ENCODE peak calls at places on chromosomes 1 and 21, in eight cellular contexts. K, J, O, C, R, F, U and I are unnamed samples.

GRCh38 chr21:38721055-38721454 is 84.7 kb upstream of the ETS2 start:
- DNase-seq in R (no peak), C (no peak), U (no peak), F (no peak), J (no peak), K (no peak), O (no peak), I (no peak)

GRCh38 chr1:24708938-24709337 is 36.3 kb upstream of the CLIC4 start:
- DNase-seq in R (no peak), C (no peak), J (no peak), O (no peak), F (no peak), K (no peak), U (no peak), I (no peak)

GRCh38 chr1:92957020-92957734 is 4.1 kb downstream of the DIPK1A start:
- DNase-seq in K (no peak), F (no peak), R (no peak), C (no peak), J (peak), O (no peak), U (no peak), I (no peak)

GRCh38 chr1:220655961-220656720 is 34.0 kb upstream of the C1orf115 start:
- DNase-seq in U (no peak), J (no peak), O (no peak), R (no peak), F (no peak), C (no peak), K (no peak), I (no peak)

GRCh38 chr1:99956755-99957154 is 13.0 kb upstream of the SLC35A3 start:
- DNase-seq in F (peak), K (peak), C (no peak), R (no peak), U (peak), J (no peak), O (peak), I (peak)

GRCh38 chr1:58577676-58578073 is 623 bp upstream of the TACSTD2 start:
- DNase-seq in R (no peak), U (no peak), C (no peak), K (no peak), F (no peak), J (no peak), O (no peak), I (no peak)

GRCh38 chr1:155003227-155003765 is 694 bp downstream of the ZBTB7B start:
- DNase-seq in U (no peak), R (no peak), O (no peak), J (peak), C (peak), K (peak), F (no peak), I (no peak)

GRCh38 chr1:212237651-212238050 is 47.6 kb upstream of the PPP2R5A start:
- DNase-seq in J (peak), U (no peak), F (no peak), K (no peak), O (no peak), C (no peak), R (no peak), I (peak)

GRCh38 chr1:34950428-34950827 is 21.0 kb upstream of the DLGAP3 start:
- DNase-seq in K (no peak), O (no peak), J (no peak), R (no peak), F (no peak), U (no peak), C (no peak), I (no peak)

GRCh38 chr1:230542054-230542453 is 100.2 kb upstream of the COG2 start:
- DNase-seq in F (no peak), U (no peak), C (no peak), K (peak), R (no peak), O (no peak), J (no peak), I (peak)

GRCh38 chr1:222732216-222733159 is 4.5 kb upstream of the FAM177B start:
- DNase-seq in K (no peak), C (no peak), O (no peak), U (no peak), F (no peak), J (peak), R (no peak), I (no peak)

GRCh38 chr1:177343445-177343844 is 172.7 kb downstream of the BRINP2 start:
- DNase-seq in F (no peak), C (no peak), K (peak), J (no peak), R (peak), O (peak), U (no peak), I (no peak)

GRCh38 chr21:17607684-17608083 is 5.0 kb downstream of the BTG3 start:
- DNase-seq in O (no peak), U (no peak), R (no peak), C (no peak), J (no peak), F (no peak), K (no peak), I (no peak)

GRCh38 chr1:8388732-8389562 is 71.0 kb downstream of the SLC45A1 start:
- DNase-seq in O (no peak), C (no peak), F (no peak), J (no peak), R (no peak), U (no peak), K (no peak), I (no peak)

GRCh38 chr1:57165546-57165945 is 199.7 kb upstream of the C8B start:
- DNase-seq in R (no peak), K (peak), U (no peak), J (no peak), O (peak), F (peak), C (no peak), I (no peak)

GRCh38 chr1:46187106-46187869 is 10.9 kb downstream of the POMGNT1 start:
- DNase-seq in U (no peak), F (no peak), J (no peak), K (no peak), C (peak), R (no peak), O (no peak), I (no peak)

GRCh38 chr1:145720878-145721671 is 1.8 kb downstream of the CD160 start:
- DNase-seq in F (peak), R (no peak), O (peak), U (no peak), J (peak), K (peak), C (peak), I (no peak)

GRCh38 chr1:80445021-80445420 is 1355.7 kb upstream of the ADGRL2 start:
- DNase-seq in K (no peak), F (no peak), J (no peak), O (peak), C (no peak), U (no peak), R (no peak), I (no peak)

GRCh38 chr1:40856656-40857302 is 5.4 kb downstream of the CITED4 start:
- DNase-seq in O (no peak), C (no peak), U (no peak), K (no peak), R (no peak), J (no peak), F (no peak), I (no peak)

DNA sequence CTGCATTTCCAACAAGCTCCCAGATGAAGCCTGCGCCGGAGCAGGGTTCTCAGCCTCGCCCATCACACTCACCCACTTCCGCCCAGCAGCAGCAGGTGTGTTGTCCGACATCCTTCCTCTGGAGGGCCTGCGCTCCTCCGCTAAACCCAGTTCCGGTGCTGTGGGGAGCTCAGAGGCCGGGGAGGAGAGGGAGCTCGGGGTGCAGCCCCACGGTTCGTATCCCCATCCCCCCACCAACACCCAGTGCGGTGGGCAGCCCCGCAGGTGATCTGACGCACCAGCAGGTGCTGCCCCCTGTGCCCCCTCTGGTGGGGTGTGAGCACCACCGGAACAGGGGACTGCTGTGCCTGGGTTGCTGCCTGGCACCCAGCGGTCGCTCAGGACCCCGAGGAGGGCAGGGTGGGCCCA is 3.4 kb upstream of the PEX10 start:
- DNase-seq in O (no peak), U (no peak), J (peak), F (no peak), K (no peak), C (peak), R (no peak), I (no peak)
- H3K4me3 ChIP-seq in O (no peak), U (no peak), J (peak), F (no peak), K (no peak), C (no peak), R (no peak), I (no peak)

DNA sequence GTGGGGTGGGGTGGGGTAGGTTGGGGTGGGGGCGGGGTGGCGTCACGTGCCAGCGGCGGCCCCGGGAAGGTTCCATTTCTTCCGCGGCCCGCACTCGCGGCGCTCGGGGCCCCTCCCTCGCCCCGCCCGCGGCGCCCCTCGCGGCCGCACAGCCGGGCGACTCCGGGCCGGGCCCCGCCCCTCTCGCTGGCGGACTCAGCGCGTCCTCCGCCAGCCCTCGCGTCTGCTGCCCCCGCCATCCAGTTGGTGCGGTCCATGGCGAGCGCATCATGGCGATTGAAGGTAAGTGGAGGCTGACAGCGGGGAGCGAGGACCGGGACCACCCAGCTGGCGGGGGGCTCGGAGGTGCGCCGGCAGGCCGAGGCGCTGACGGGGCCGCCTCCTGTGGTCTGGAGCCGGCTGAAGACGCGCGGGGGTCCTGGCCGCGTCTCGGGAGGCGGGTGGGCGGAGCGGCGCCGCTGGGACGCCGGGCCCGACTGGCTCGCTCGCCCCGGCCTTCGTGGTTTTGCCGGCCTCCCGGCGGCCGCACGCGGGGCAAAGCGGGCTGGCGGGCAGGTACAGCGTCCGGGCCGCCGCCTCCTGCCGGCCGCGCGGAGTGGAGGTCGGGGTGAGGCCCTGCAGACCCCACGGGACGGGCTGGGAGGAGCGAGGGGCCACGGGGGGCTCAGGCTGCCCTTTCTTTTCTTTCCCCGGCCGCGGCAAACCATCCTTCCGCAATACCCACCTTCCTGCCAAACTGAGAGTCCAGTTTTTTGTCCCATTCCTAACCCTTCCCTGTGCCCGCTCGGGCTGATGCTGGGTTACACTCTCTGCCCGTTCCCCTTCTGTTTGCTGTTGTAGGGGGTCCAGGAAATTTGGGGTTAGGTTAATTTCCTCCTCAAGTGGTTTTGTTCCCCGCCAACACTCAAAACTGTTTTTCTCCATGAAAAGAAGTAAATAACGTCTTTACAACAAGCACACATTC is at the start of gene SYT14:
- DNase-seq in R (no peak), K (peak), U (no peak), J (peak), C (no peak), O (peak), F (peak), I (no peak)
- TF ChIP-seq CTCF in R (peak), K (peak), U (no peak), J (no peak), C (no peak), O (no peak), F (no peak), I (peak)

DNA sequence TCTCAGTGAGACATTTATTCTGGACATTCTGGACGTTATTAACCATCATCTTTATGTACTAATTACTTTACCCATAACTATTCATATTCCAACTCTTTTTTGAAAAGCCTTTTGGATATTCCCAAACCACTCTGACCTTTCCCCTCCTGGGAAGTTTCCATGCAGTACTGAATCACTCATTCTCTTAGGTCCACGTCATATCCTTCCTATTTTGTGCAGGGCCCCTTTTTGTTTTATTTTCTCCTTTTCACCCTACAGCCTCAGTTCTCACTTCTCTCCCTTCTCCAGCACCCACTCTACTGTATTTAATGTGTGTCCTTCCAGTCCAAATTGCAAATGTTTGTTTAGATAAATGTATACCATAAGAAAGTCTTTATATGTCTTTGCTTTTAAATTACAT is 16.4 kb upstream of the ATP1A1 start:
- DNase-seq in U (no peak), C (no peak), O (no peak), J (no peak), K (peak), F (peak), R (no peak), I (no peak)
- H3K4me3 ChIP-seq in U (no peak), C (no peak), O (no peak), J (no peak), K (no peak), F (no peak), R (no peak), I (no peak)

DNA sequence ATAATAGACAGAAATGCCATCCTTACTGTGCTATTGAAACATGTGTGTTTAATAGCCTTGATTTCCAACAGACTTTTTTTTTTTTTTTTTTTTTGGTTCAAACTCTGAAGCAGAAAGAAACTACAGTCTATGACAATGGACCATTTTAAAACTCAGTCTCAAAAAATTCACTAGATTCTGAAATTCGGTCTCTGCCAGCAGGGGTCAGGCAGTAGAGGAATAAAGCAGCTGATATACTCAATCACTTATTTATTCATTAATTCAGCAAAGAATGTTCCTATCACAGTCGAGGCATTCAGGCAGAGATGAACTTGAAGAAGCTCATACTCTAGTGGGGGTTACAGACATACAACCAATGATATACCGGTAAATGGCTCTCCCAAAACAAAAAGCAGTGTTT is 260.9 kb upstream of the DMRTA2 start:
- DNase-seq in C (no peak), F (no peak), K (no peak), R (no peak), O (no peak), U (no peak), J (no peak), I (no peak)
- TF ChIP-seq CTCF in C (no peak), F (no peak), K (no peak), R (no peak), O (no peak), U (peak), J (no peak), I (peak)

GRCh38 chr1:25922633-25923567 is 16.7 kb upstream of the STMN1 start:
- DNase-seq in R (no peak), F (no peak), U (no peak), J (no peak), K (peak), C (peak), O (peak), I (no peak)
- H3K4me3 ChIP-seq in R (peak), F (peak), U (peak), J (peak), K (peak), C (no peak), O (peak), I (peak)

DNA sequence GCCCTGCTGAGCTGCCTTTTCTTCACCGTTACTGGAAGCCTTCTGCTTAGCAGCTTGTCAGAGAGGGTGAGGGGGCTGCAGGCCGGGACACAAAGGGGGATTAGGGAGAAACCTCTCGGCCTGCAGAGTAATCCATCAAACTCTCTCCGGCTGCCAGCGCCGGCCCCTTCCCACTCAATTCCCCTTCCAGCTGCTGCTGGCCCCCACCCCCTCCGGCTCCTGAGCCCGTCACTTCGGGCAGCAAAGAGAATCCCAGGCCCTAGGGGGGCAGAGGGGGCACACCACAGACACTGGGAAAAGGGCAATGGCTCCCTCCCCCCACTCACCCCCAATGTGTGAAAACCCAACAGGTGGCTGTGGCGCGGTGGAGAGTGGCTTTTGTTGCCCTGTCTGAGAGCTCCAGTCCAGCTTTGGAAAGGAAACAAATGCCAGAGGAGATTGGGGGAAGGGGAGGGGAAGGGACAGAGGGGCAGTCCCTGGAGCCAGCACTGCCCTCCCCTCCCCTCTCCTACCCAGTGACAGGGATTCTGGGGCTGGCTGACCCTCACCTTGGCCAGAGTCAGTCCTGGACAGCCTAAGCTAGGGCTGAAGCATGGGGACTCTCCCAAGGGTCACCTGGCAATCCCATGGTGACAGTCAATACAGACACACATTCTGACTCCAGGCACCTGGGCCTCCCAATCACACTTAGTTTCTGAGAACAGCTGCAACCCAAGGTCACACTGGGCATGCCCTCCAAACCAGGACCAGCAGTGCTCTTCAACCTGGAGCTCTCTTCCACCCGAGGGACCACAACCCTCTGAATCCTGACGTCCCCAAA is 9.5 kb downstream of the SLC45A3 start:
- DNase-seq in O (no peak), U (no peak), R (no peak), C (no peak), K (no peak), F (no peak), J (no peak), I (no peak)
- TF ChIP-seq CTCF in O (no peak), U (no peak), R (no peak), C (no peak), K (no peak), F (no peak), J (no peak), I (no peak)

GRCh38 chr1:158181577-158181922 is 855 bp downstream of the CD1D start:
- DNase-seq in K (no peak), U (no peak), O (no peak), C (no peak), R (no peak), F (no peak), J (no peak), I (no peak)
- H3K4me3 ChIP-seq in K (peak), U (no peak), O (peak), C (no peak), R (no peak), F (peak), J (no peak), I (peak)

GRCh38 chr1:998905-999796 is 746 bp downstream of the HES4 start:
- DNase-seq in K (peak), R (no peak), F (peak), C (peak), O (no peak), J (no peak), U (no peak), I (no peak)

GRCh38 chr1:999797-1000356 is at the start of gene HES4:
- DNase-seq in U (peak), F (peak), C (peak), K (peak), R (no peak), O (peak), J (no peak), I (no peak)

GRCh38 chr1:996851-997727 is 2.8 kb downstream of the HES4 start:
- DNase-seq in U (no peak), C (peak), K (no peak), R (no peak), F (no peak), J (no peak), O (no peak), I (no peak)

GRCh38 chr1:997728-998050 is 2.2 kb downstream of the HES4 start:
- DNase-seq in C (peak), J (no peak), O (no peak), U (no peak), K (no peak), F (no peak), R (no peak), I (no peak)

GRCh38 chr1:998051-998821 is 1.7 kb downstream of the HES4 start:
- DNase-seq in C (peak), U (no peak), K (no peak), R (no peak), O (no peak), J (no peak), F (no peak), I (no peak)
- TF ChIP-seq CTCF in C (no peak), U (no peak), K (no peak), R (no peak), O (no peak), J (no peak), F (no peak), I (no peak)

GRCh38 chr1:156781585-156782186 is 14.4 kb downstream of the PRCC start:
- DNase-seq in F (peak), O (peak), J (no peak), C (no peak), U (no peak), R (no peak), K (peak), I (peak)

GRCh38 chr1:156776942-156777341 is 9.6 kb downstream of the PRCC start:
- DNase-seq in F (no peak), C (no peak), O (no peak), J (no peak), R (no peak), U (no peak), K (no peak), I (no peak)

GRCh38 chr1:156773607-156774006 is 6.3 kb downstream of the PRCC start:
- DNase-seq in O (no peak), K (no peak), F (no peak), C (no peak), R (no peak), J (no peak), U (no peak), I (no peak)

GRCh38 chr1:156775799-156776198 is 8.5 kb downstream of the PRCC start:
- DNase-seq in J (no peak), F (no peak), C (no peak), K (no peak), U (no peak), R (no peak), O (no peak), I (no peak)

GRCh38 chr1:156777573-156777972 is 10.2 kb downstream of the PRCC start:
- DNase-seq in O (no peak), R (no peak), F (no peak), K (no peak), C (no peak), U (no peak), J (no peak), I (no peak)
- H3K4me3 ChIP-seq in O (no peak), R (no peak), F (no peak), K (no peak), C (no peak), U (no peak), J (no peak), I (no peak)